ENCODE peak calls at places on chromosomes 5 and 9, in six cellular contexts. O, W, A, J, F and K are unnamed samples.

GRCh38 chr5:154460172-154460571 is 14.4 kb downstream of the SAP30L start:
- DNase-seq in A (no peak), O (no peak), F (no peak), W (no peak), J (no peak), K (no peak)

GRCh38 chr9:21287280-21287679 is 17.8 kb downstream of the IFNA5 start:
- DNase-seq in A (no peak), O (no peak), W (no peak), F (no peak), J (no peak), K (no peak)

GRCh38 chr5:136457390-136458094 is 92.2 kb upstream of the TRPC7 start:
- DNase-seq in J (no peak), O (no peak), W (peak; percentile 79), F (no peak), A (no peak), K (no peak)

GRCh38 chr5:160506006-160507004 is 84.7 kb downstream of the PTTG1 start:
- DNase-seq in W (no peak), A (no peak), J (no peak), O (peak; percentile 50), F (no peak), K (peak; percentile 18)

GRCh38 chr5:5179079-5179478 is 38.9 kb downstream of the ADAMTS16 start:
- DNase-seq in O (no peak), F (no peak), W (no peak), J (no peak), A (no peak), K (no peak)

GRCh38 chr5:131394128-131394527 is 130.3 kb downstream of the CDC42SE2 start:
- DNase-seq in O (no peak), J (no peak), A (no peak), F (no peak), W (peak; percentile 38), K (no peak)

GRCh38 chr9:127185931-127186781 is 63.7 kb upstream of the ANGPTL2 start:
- DNase-seq in O (no peak), A (peak; percentile 90), J (no peak), F (peak; percentile 96), W (peak; percentile 77), K (no peak)

GRCh38 chr5:176740702-176741565 is 69.4 kb upstream of the UNC5A start:
- DNase-seq in W (no peak), F (peak; percentile 69), J (no peak), O (no peak), A (no peak), K (no peak)

GRCh38 chr5:180807654-180808414 is 5.2 kb upstream of the MGAT1 start:
- DNase-seq in A (no peak), W (no peak), J (no peak), F (no peak), O (no peak), K (no peak)

GRCh38 chr5:110590187-110590586 is 136.3 kb downstream of the TMEM232 start:
- DNase-seq in J (no peak), A (no peak), F (no peak), W (no peak), O (no peak), K (peak; percentile 7)

GRCh38 chr9:97564291-97565175 is 63.1 kb downstream of the TMOD1 start:
- DNase-seq in A (peak; percentile 70), W (peak; percentile 57), F (no peak), O (no peak), J (peak; percentile 49), K (no peak)

GRCh38 chr5:104598285-104598684 is 1035.7 kb upstream of the NUDT12 start:
- DNase-seq in W (no peak), J (no peak), F (no peak), O (no peak), A (no peak), K (no peak)

GRCh38 chr9:211557-211956 is 3.1 kb upstream of the DOCK8 start:
- DNase-seq in J (no peak), F (no peak), O (no peak), A (no peak), W (no peak), K (no peak)

GRCh38 chr5:172213126-172213525 is 19.2 kb downstream of the EFCAB9 start:
- DNase-seq in O (no peak), J (no peak), W (no peak), F (no peak), A (no peak), K (no peak)

GRCh38 chr9:95003694-95004451 is 277.4 kb downstream of the AOPEP start:
- DNase-seq in A (peak; percentile 59), F (peak; percentile 88), J (no peak), O (no peak), W (peak; percentile 84), K (no peak)

GRCh38 chr9:90961375-90961774 is 159.8 kb downstream of the SYK start:
- DNase-seq in W (peak; percentile 98), F (no peak), O (no peak), A (peak; percentile 66), J (no peak), K (no peak)

GRCh38 chr5:143033535-143034260 is 263.5 kb downstream of the ARHGAP26 start:
- DNase-seq in O (no peak), W (no peak), A (no peak), F (no peak), J (peak; percentile 81), K (no peak)

GRCh38 chr5:65412842-65413241 is 68.9 kb downstream of the ADAMTS6 start:
- DNase-seq in F (no peak), A (no peak), O (no peak), W (no peak), J (no peak), K (no peak)

GRCh38 chr5:143536364-143536763 is 132.9 kb upstream of the NR3C1 start:
- DNase-seq in O (no peak), J (peak; percentile 96), W (no peak), A (no peak), F (peak; percentile 74), K (no peak)

GRCh38 chr5:402615-403359 is 40.2 kb upstream of the EXOC3 start:
- DNase-seq in F (peak; percentile 40), W (no peak), O (no peak), A (no peak), J (no peak), K (no peak)

GRCh38 chr5:399296-400281 is 43.4 kb upstream of the EXOC3 start:
- DNase-seq in A (peak; percentile 89), W (peak; percentile 78), F (peak; percentile 98), O (peak; percentile 12), J (peak; percentile 95), K (no peak)

GRCh38 chr5:401216-402034 is 41.6 kb upstream of the EXOC3 start:
- DNase-seq in A (no peak), O (no peak), J (no peak), W (no peak), F (peak; percentile 75), K (no peak)

GRCh38 chr5:398475-399295 is 44.3 kb upstream of the EXOC3 start:
- DNase-seq in A (peak; percentile 49), J (no peak), O (no peak), W (no peak), F (peak; percentile 66), K (no peak)

DNA sequence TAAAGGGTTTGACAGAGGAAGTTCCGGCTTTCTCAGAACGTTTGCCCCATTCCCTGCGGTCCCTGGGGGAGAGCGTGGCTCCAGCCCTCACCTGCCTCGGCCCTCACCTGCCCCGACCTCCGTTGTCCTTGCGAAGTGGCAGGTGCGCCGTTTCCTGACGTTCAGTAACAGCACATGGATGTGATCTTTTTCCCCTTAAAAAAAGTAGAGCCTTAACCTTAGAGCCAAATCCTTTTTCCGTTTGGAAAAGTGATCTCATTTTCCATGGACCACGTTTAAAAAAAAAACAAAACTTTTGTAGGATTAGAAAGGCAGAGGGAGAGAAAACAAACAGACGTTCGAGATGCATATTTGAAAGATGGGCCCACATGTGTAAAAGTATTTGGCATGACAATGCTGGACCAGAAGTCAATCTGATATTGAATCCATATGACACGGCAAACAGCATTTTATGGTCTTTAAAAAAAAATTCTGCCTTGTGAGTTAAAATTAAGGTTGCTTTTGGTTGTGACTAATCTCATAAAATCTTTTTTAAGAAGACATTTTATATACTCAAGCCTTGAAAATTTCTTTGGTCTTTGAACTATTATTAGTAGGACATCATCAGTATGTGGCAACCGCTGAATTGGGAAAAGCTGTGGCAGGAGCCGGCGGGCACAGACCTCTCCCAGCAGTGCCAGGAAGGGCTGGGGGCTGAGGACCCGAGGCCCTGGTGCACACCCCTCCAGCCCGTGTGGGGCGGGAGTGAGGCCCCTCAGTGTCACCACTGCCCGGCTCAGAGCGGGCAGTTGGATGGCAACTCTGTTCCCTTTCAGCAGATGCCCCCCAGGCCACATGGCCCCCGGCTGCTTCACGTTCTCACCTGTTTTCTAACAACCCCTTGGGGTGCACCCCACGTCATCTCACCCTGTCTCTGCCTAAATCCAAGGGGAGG is 42.4 kb upstream of the EXOC3 start:
- DNase-seq in A (peak; percentile 22), F (peak; percentile 76), O (no peak), J (no peak), W (no peak), K (no peak)
- H3K27ac ChIP-seq in A (no peak overlapping the region), F (peak overlapping the region; percentile 14), O (no peak overlapping the region), J (peak overlapping the region; percentile 100), W (no peak overlapping the region), K (no peak overlapping the region)

GRCh38 chr9:121649476-121650219 is 1.8 kb upstream of the DAB2IP start:
- DNase-seq in J (no peak), F (no peak), W (no peak), O (no peak), A (peak; percentile 31), K (no peak)
- H3K27ac ChIP-seq in J (no peak overlapping the region), F (no peak overlapping the region), W (no peak overlapping the region), O (no peak overlapping the region), A (no peak overlapping the region), K (no peak overlapping the region)

DNA sequence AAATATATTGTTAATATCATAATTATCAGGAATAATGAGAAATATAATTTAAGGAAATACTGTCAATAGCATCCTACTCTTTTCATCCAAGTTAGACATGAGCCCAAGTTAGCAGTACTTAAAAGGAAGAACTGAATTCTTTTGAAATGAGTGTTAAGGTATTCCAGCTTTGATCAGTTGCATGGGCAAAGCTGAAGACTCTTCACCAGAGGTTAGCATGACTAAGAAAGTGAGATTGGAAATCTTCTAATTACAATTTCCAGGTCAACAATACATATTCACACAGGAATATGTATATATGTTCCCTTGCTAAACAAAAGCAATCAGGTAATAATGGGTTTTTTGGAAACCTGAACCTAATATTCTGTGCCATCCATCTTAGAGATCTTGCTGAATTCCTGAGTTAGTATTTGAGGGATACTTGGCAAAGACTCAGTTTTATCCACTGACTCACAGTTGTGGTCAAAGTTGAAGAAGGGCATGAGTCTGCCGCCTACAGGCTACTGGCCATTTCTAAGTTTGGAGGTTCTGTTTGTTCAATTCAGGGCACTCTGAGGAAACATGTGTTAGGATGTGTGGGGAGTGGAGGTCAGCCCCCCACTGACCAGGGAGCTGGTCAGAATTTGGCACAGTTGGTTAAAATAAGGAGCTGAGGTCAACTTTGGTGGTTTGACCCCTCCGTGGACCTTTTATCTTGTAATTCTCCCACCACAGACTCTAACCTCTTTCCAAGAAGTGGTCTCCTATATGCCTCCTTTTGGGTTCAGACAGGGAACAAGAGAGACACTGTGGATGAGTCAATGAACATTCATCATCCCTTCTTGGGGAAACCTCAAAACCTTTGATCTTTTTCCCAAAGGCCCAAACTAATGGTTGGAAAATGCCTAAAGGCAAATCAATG is 118.3 kb downstream of the PIK3R1 start:
- DNase-seq in O (no peak), A (no peak), J (peak; percentile 36), F (no peak), W (no peak), K (no peak)
- H3K27ac ChIP-seq in O (no peak overlapping the region), A (no peak overlapping the region), J (no peak overlapping the region), F (no peak overlapping the region), W (no peak overlapping the region), K (no peak overlapping the region)

DNA sequence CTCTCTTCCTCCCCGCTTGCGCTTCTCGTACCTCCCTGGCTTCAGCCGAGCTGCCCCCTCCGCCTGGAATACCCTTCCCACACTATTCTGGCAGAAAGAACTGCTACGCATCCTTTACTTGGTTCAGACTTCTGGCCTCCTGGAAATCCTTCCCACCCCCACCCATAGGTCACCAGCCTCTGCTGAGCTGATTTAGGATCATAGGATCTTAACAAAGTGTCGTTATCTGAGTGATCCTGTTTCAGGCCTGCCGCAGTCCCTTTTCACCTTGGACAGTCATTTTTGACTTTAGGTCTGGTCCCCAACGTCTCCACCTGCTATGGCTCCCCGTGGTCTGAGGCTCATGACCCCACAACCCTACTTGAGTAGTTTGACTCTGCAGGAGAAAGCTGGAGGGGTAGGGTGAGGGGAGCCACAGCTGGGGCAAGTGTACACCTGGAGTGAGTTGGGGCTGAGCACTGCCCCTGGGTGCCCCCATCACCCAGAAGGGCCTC is 27.3 kb downstream of the EGR1 start:
- DNase-seq in J (no peak), A (no peak), F (no peak), W (no peak), O (no peak), K (no peak)
- H3K27ac ChIP-seq in J (no peak overlapping the region), A (peak overlapping the region; percentile 61), F (peak overlapping the region; percentile 42), W (no peak overlapping the region), O (no peak overlapping the region), K (no peak overlapping the region)